ENCODE peak calls at places on chromosome 5, in six cellular contexts. U is H1, S is K562, X is GM12892, R is HepG2, M is GM12878. B is an unnamed sample.

GRCh38 chr5:6745706-6746217 is 32.5 kb downstream of the TENT4A start:
- DNase-seq in X (no peak), U (no peak), R (peak; percentile 45), M (no peak), S (peak; percentile 43), B (no peak)

GRCh38 chr5:31733365-31733764 is 94.4 kb downstream of the PDZD2 start:
- DNase-seq in M (no peak), S (no peak), R (no peak), U (no peak), X (no peak), B (no peak)

GRCh38 chr5:170809551-170809950 is 26.0 kb downstream of the GABRP start:
- DNase-seq in U (peak; percentile 13), S (peak; percentile 11), M (no peak), X (no peak), R (no peak), B (no peak)

GRCh38 chr5:23302438-23302837 is 205.0 kb upstream of the PRDM9 start:
- DNase-seq in U (peak; percentile 3), X (no peak), M (no peak), R (no peak), S (no peak), B (no peak)

GRCh38 chr5:2861605-2862004 is 110.1 kb upstream of the IRX2 start:
- DNase-seq in X (no peak), S (no peak), U (no peak), R (no peak), M (no peak), B (no peak)

GRCh38 chr5:179139936-179140235 is 79.7 kb downstream of the ZNF354C start:
- DNase-seq in R (no peak), U (no peak), S (no peak), M (no peak), X (no peak), B (no peak)

GRCh38 chr5:143442398-143442797 is 38.9 kb upstream of the NR3C1 start:
- DNase-seq in X (no peak), R (no peak), U (no peak), M (no peak), S (no peak), B (no peak)

GRCh38 chr5:128015478-128015877 is 68.1 kb upstream of the SLC12A2 start:
- DNase-seq in R (no peak), S (no peak), X (no peak), U (no peak), M (no peak), B (no peak)

GRCh38 chr5:143404416-143405062 is 1.1 kb upstream of the NR3C1 start:
- DNase-seq in M (no peak), R (peak; percentile 28), S (peak; percentile 77), U (no peak), X (peak; percentile 33), B (peak; percentile 33)

GRCh38 chr5:75651575-75651974 is 40.3 kb downstream of the ANKDD1B start:
- DNase-seq in R (no peak), X (no peak), S (no peak), M (no peak), U (no peak), B (no peak)

GRCh38 chr5:37323607-37324006 is 47.3 kb downstream of the NUP155 start:
- DNase-seq in R (no peak), U (no peak), S (no peak), M (no peak), X (no peak), B (no peak)

GRCh38 chr5:142063878-142064331 is 44.7 kb upstream of the NDFIP1 start:
- DNase-seq in S (no peak), R (peak; percentile 44), M (no peak), X (no peak), U (no peak), B (no peak)

GRCh38 chr5:36414869-36415282 is 113.2 kb upstream of the RANBP3L start:
- DNase-seq in S (peak; percentile 32), M (no peak), X (no peak), R (peak; percentile 24), U (no peak), B (no peak)

GRCh38 chr5:172543484-172544298 is 89.4 kb upstream of the SH3PXD2B start:
- DNase-seq in X (no peak), M (no peak), R (no peak), S (no peak), U (no peak), B (no peak)

GRCh38 chr5:82597437-82597836 is 319.3 kb upstream of the RPS23 start:
- DNase-seq in S (peak; percentile 8), X (no peak), R (no peak), M (no peak), U (no peak), B (no peak)

GRCh38 chr5:170132642-170133448 is 27.1 kb downstream of the FOXI1 start:
- DNase-seq in U (no peak), X (no peak), R (no peak), S (no peak), M (no peak), B (no peak)

GRCh38 chr5:139141841-139142240 is 56.3 kb downstream of the SIL1 start:
- DNase-seq in X (no peak), R (peak; percentile 62), U (no peak), S (no peak), M (no peak), B (no peak)

GRCh38 chr5:154477382-154478223 is 424 bp downstream of the HAND1 start:
- DNase-seq in U (no peak), X (no peak), S (no peak), M (no peak), R (no peak), B (no peak)

GRCh38 chr5:170444181-170444580 is 55.0 kb upstream of the KCNMB1 start:
- DNase-seq in M (no peak), X (no peak), U (no peak), S (no peak), R (no peak), B (no peak)

GRCh38 chr5:80644900-80645299 is 9.6 kb upstream of the MSH3 start:
- DNase-seq in X (no peak), U (no peak), R (no peak), S (no peak), M (no peak), B (no peak)

GRCh38 chr5:117769877-117770276 is 1195.3 kb upstream of the SEMA6A start:
- DNase-seq in S (no peak), U (no peak), X (no peak), R (no peak), M (no peak), B (no peak)

GRCh38 chr5:36311967-36312366 is 10.3 kb upstream of the RANBP3L start:
- DNase-seq in U (no peak), X (no peak), M (no peak), S (no peak), R (no peak), B (no peak)

GRCh38 chr5:101429241-101429640 is 526.2 kb upstream of the ST8SIA4 start:
- DNase-seq in U (no peak), S (no peak), R (no peak), M (no peak), X (no peak), B (no peak)

GRCh38 chr5:72920690-72921089 is 35.2 kb upstream of the FCHO2 start:
- DNase-seq in S (peak; percentile 36), X (no peak), R (no peak), M (no peak), U (no peak), B (no peak)

GRCh38 chr5:175885813-175886212 is 14.4 kb downstream of the CPLX2 start:
- DNase-seq in U (no peak), S (no peak), R (no peak), M (no peak), X (no peak), B (no peak)

DNA sequence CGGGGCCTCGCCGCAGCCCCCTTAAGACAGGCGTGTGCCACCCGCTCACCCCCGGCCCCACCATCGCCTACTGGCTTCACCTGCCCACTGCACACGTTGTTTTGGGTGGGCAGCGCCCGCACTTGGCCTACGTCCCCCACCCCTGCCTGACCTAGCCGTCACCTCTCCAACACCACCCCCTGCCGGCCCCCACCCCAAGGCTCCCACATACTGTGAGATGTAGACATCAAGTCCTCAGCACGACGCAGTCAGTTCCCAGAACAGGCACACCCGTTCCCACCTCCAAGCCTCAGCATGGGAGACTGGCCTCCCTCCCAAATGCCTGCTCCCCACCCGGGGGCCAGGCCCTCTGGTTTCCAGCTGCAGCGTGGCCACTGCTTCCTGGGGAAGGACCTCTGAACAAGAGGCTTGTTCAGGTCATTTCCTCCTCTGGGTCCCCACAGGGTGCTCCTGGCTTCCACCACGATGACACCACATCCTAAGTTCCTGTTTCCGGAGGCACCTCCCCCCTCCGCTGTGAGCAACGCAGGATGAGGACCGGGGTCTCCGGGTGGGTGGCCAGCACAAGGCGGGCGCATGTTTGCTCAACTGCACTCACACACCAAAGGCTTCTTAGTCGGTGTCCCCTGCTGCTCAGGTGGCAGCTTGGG is 11.3 kb downstream of the DBN1 start:
- DNase-seq in M (no peak), R (no peak), S (no peak), X (no peak), U (no peak), B (no peak)
- TF ChIP-seq POLR2A in M (no peak), R (no peak), S (no peak), X (no peak), U (no peak), B (no peak)

GRCh38 chr5:9512452-9512851 is 33.4 kb downstream of the SEMA5A start:
- DNase-seq in R (no peak), U (no peak), S (no peak), M (no peak), X (no peak), B (no peak)
- TF ChIP-seq TAF1 in R (no peak), U (no peak), S (no peak), M (no peak), X (no peak), B (no peak)

DNA sequence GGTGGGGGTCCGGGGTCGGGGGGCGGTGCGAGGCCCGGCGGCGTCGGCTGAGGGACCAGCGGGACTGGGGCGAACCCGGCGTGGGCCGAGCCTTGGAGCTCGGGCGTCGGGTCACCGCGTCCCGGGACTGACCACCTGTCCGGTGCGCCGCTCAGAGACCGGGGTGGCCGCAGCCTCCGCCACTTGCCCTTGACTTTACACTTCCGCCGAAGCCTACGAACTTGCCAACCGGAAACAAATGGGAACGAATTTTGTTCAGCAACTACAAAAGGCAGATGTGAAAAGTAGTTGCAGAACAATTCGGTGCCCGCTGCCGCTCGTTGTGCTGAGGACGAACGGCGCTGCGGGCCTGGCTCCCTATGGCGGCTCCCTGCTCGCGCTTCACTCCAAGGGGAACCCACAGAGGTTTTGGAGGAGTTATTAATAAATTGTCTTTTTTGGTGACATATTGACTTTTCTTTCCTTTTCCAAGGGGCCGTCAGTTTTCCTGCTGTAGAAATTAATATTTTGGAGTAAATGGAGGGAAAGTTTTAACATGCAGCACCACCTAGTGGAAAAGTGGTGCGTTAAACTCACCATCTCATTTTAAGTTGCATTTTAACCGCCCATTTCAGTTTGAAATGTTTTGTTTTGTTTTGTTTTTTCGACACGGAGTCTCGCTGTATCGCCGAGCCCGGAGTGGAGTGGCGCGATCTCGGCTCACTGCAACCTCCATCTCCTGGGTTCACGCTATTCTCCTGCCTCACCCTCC is 490 bp downstream of the PCBD2 start:
- DNase-seq in R (peak; percentile 65), M (peak; percentile 36), X (no peak), U (no peak), S (peak; percentile 50), B (peak; percentile 32)
- TF ChIP-seq POLR2A in R (no peak), M (no peak), X (no peak), U (peak; percentile 28), S (peak; percentile 66), B (no peak)

GRCh38 chr5:90876366-90876765 is 317.8 kb downstream of the ADGRV1 start:
- DNase-seq in X (no peak), S (no peak), M (no peak), U (no peak), R (peak; percentile 10), B (no peak)
- TF ChIP-seq TAF1 in X (no peak), S (no peak), M (no peak), U (no peak), R (no peak), B (no peak)

GRCh38 chr5:56814361-56814962 is 887 bp upstream of the MAP3K1 start:
- DNase-seq in S (peak; percentile 29), X (no peak), R (peak; percentile 28), U (no peak), M (no peak), B (no peak)
- TF ChIP-seq POLR2A in S (no peak), X (no peak), R (no peak), U (no peak), M (no peak), B (no peak)